ENCODE peak calls at places on chromosome 12, in five cellular contexts. I is colonic mucosa, B is neural progenitor cell, J is A549, C is AG04450. E is an unnamed sample. For H3K9me3, the result is how much of the 10 kb centered on the place peaks cover.

GRCh38 chr12:116922194-116922897 is 11.6 kb downstream of the FBXW8 start:
- DNase-seq in J (no peak), B (no peak), C (no peak), I (no peak), E (no peak)

GRCh38 chr12:1507308-1507707 is 87.1 kb downstream of the FBXL14 start:
- DNase-seq in C (no peak), B (no peak), I (no peak), J (no peak), E (no peak)

GRCh38 chr12:108826807-108827721 is 30.3 kb downstream of the SSH1 start:
- DNase-seq in B (no peak), I (no peak), C (no peak), J (no peak), E (no peak)

GRCh38 chr12:18171571-18171970 is 81.6 kb upstream of the RERGL start:
- DNase-seq in J (no peak), I (no peak), B (no peak), C (no peak), E (no peak)

GRCh38 chr12:124302241-124302806 is 7.4 kb downstream of the RFLNA start:
- DNase-seq in J (no peak), I (no peak), C (no peak), B (no peak), E (no peak)

GRCh38 chr12:88577537-88577936 is 2.7 kb downstream of the KITLG start:
- DNase-seq in I (no peak), C (no peak), J (peak), B (no peak), E (no peak)

GRCh38 chr12:81518638-81519037 is 240.5 kb downstream of the PPFIA2 start:
- DNase-seq in J (no peak), I (no peak), B (no peak), C (no peak), E (no peak)

GRCh38 chr12:57604454-57605307 is at the start of gene DTX3:
- DNase-seq in J (peak), I (peak), C (no peak), B (peak), E (no peak)

GRCh38 chr12:129551441-129551840 is 352.4 kb downstream of the TMEM132D start:
- DNase-seq in J (no peak), C (no peak), B (no peak), I (no peak), E (no peak)

GRCh38 chr12:3119745-3120660 is 42.8 kb downstream of the TSPAN9 start:
- DNase-seq in C (no peak), I (no peak), J (no peak), B (no peak), E (no peak)

GRCh38 chr12:12072064-12072760 is 1.5 kb downstream of the BCL2L14 start:
- DNase-seq in B (no peak), J (no peak), I (peak), C (no peak), E (no peak)

GRCh38 chr12:89453579-89453978 is 71.0 kb downstream of the GALNT4 start:
- DNase-seq in C (peak), B (no peak), J (no peak), I (no peak), E (no peak)

GRCh38 chr12:79687711-79688270 is 3.0 kb downstream of the PAWR start:
- DNase-seq in B (peak), I (no peak), C (no peak), J (no peak), E (no peak)

GRCh38 chr12:47205532-47206449 is 126.0 kb upstream of the AMIGO2 start:
- DNase-seq in I (no peak), J (no peak), B (no peak), C (no peak), E (no peak)

GRCh38 chr12:113040722-113041168 is 15.8 kb upstream of the DTX1 start:
- DNase-seq in J (peak), C (no peak), B (no peak), I (no peak), E (peak)

GRCh38 chr12:105214670-105215375 is 21.2 kb downstream of the APPL2 start:
- DNase-seq in J (no peak), C (no peak), B (no peak), I (peak), E (no peak)

GRCh38 chr12:131004166-131004565 is 50.5 kb downstream of the ADGRD1 start:
- DNase-seq in B (no peak), I (no peak), C (no peak), J (no peak), E (no peak)

GRCh38 chr12:26317942-26318565 is 122.7 kb downstream of the SSPN start:
- DNase-seq in J (no peak), I (no peak), B (no peak), C (no peak), E (no peak)

GRCh38 chr12:6961278-6961694 is 9.2 kb downstream of the PHB2 start:
- DNase-seq in J (no peak), I (peak), C (no peak), B (no peak), E (no peak)

GRCh38 chr12:40446385-40446784 is 221.6 kb downstream of the LRRK2 start:
- DNase-seq in J (peak), I (no peak), C (no peak), B (peak), E (no peak)

GRCh38 chr12:76519538-76519937 is 40.0 kb downstream of the OSBPL8 start:
- DNase-seq in B (no peak), J (no peak), I (no peak), C (no peak), E (no peak)

GRCh38 chr12:105723066-105723465 is 392.6 kb downstream of the C12orf75 start:
- DNase-seq in C (no peak), I (no peak), B (peak), J (no peak), E (peak)

GRCh38 chr12:64611430-64612286 is 1.4 kb downstream of the RASSF3 start:
- DNase-seq in J (no peak), C (no peak), B (peak), I (peak), E (no peak)

GRCh38 chr12:75556306-75556899 is 45.0 kb upstream of the KRR1 start:
- DNase-seq in J (no peak), I (no peak), C (no peak), B (no peak), E (no peak)

GRCh38 chr12:113766880-113767878 is 198.9 kb downstream of the RBM19 start:
- DNase-seq in I (no peak), J (peak), B (peak), C (peak), E (no peak)

GRCh38 chr12:100168562-100168961 is 25.9 kb upstream of the BLTP3B start:
- DNase-seq in J (no peak), B (no peak), C (no peak), I (no peak), E (no peak)

GRCh38 chr12:100170313-100170858 is 27.7 kb upstream of the BLTP3B start:
- DNase-seq in C (no peak), I (no peak), J (no peak), B (no peak), E (no peak)

GRCh38 chr12:100173111-100173510 is 27.5 kb upstream of the ACTR6 start:
- DNase-seq in I (no peak), J (no peak), C (no peak), B (no peak), E (no peak)

GRCh38 chr12:100169345-100169744 is 26.7 kb upstream of the BLTP3B start:
- DNase-seq in C (no peak), I (no peak), B (no peak), J (no peak), E (no peak)

DNA sequence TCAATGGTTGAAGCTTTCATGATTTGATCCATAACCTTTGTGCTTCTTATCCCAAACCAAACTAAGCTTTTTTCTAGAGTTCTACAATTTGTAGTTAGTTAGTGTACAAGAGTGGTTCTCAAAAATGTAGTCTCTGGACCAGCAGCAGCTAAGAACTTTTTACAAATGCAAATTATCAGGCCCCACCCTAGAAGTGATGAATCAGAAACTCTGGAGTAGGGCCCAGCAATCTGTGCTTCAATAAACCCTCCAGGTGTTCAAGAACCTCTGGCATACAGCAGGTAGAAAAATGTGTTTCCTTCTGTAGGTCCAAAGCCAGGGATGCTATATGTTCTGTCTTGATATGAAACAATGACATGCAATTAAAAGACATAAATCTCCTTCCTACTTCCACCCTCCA is 26.1 kb upstream of the ACTR6 start:
- DNase-seq in B (no peak), I (no peak), C (no peak), J (no peak), E (no peak)
- H3K9me3 ChIP-seq in B (under half), I (under half), C (under half), J (under half), E (under half)

DNA sequence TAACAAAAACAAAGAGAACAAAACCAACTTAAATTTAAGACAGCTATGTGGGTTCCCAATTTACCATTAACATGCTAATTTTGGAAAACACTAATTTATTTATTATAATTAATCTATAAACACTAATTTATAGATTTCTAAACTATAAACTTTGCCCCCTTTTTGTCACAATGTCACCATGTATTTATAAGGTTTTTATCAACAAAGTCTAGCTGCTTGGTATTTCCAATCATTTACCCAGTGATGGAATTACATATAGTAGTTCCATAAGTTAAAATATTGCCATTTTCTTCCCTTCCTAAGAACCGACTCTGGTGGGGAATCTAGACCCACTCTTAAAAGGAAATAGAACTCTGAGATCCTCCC is 140.7 kb downstream of the PPM1H start:
- DNase-seq in I (no peak), C (no peak), B (no peak), J (no peak), E (no peak)
- H3K4me3 ChIP-seq in I (no peak), C (no peak), B (no peak), J (no peak), E (no peak)

DNA sequence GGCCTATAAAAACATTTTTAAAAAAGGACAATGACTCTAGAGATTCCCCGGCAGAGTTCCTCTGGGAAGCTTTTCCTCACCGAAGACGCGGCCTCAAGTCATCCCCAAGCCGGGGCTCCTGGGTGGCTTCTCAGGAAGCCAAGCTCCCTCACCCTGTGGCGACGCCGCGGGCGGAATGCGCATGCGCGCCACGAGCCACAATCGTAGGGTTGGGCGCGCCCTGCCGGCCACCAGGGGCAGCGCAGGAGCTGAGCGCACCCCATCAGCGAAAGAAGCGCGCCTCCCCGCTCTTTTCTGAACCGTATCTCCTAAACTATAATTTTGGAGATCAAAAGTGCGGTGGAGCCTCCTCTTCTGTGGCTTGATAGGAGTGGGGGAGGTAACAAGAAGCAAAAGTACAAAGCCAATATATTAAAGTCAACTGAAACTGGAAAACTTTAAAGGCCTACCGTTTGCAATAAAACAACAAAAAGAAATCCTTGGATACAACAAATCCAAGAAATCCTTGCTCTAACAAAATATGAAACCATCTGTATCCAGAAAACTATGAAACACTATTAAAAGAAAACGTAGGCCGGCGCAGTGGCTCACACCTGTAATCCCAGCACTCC is 17.4 kb upstream of the CHFR start:
- DNase-seq in I (peak), B (peak), J (no peak), C (no peak), E (peak)
- TF ChIP-seq CTCF in I (peak), B (peak), J (no peak), C (peak), E (peak)

GRCh38 chr12:34379142-34379541 is 356.8 kb downstream of the ALG10 start:
- DNase-seq in C (no peak), B (no peak), J (no peak), I (no peak), E (no peak)
- H3K9me3 ChIP-seq in C (half or more), B (under half), J (under half), I (under half), E (under half)

GRCh38 chr12:107818984-107819383 is 44.5 kb downstream of the ASCL4 start:
- DNase-seq in J (no peak), B (peak), I (no peak), C (no peak), E (no peak)
- H3K4me3 ChIP-seq in J (no peak), B (no peak), I (no peak), C (no peak), E (no peak)

GRCh38 chr12:51217133-51217967 is 512 bp downstream of the POU6F1 start:
- DNase-seq in B (peak), C (no peak), I (peak), J (peak), E (peak)
- TF ChIP-seq CTCF in B (peak), C (peak), I (no peak), J (peak), E (no peak)

DNA sequence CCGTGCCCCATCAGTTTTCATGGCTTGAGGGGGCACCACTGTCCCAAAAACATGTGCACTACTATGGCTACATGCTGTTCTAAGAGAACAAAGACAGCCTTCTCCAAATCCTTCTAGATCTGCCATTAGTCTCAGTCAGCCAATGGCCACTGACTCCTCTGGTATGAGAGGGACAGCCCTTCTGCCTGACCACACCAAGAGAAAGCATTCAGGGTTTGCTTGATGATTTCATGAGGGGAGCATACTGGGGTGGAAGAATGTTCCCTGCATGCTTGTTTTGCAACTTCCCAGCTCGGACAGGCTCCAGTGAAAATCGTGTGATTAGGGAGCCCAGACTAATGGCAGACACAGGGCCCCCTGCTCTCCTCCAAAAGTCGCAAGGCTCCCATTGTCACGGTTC is 199.6 kb upstream of the ALG10B start:
- DNase-seq in B (no peak), C (no peak), I (no peak), J (no peak), E (no peak)
- H3K9me3 ChIP-seq in B (under half), C (under half), I (under half), J (under half), E (under half)

E was measured in esophagus muscularis mucosa.